ENCODE peak calls at places on chromosomes 7 and 10, in seven cellular contexts. W is spleen, I is HepG2, Z is prostate gland, A is suprapubic skin, K is GM23338, R is SK-N-SH. O is an unnamed sample.

GRCh38 chr10:63521389-63522128 is at the start of gene REEP3:
- DNase-seq in K (peak), W (peak), R (peak), Z (peak), A (peak), I (peak), O (no peak)

GRCh38 chr7:43589728-43590127 is 6.8 kb downstream of the STK17A start:
- DNase-seq in K (no peak), A (no peak), W (no peak), I (no peak), Z (no peak), R (no peak), O (no peak)

GRCh38 chr10:124020871-124021823 is 72.3 kb downstream of the CHST15 start:
- DNase-seq in K (peak), W (peak), I (no peak), R (no peak), A (no peak), Z (peak), O (no peak)

GRCh38 chr10:14583252-14583651 is 191.4 kb downstream of the FAM107B start:
- DNase-seq in K (no peak), W (peak), R (no peak), Z (no peak), A (no peak), I (no peak), O (no peak)

GRCh38 chr10:81036257-81036656 is 498.6 kb downstream of the SH2D4B start:
- DNase-seq in A (no peak), I (no peak), Z (no peak), W (no peak), K (no peak), R (no peak), O (no peak)

GRCh38 chr7:77897004-77897547 is 98.5 kb downstream of the PHTF2 start:
- DNase-seq in I (no peak), Z (no peak), W (no peak), R (no peak), K (no peak), A (no peak), O (no peak)

GRCh38 chr7:8205572-8205971 is 56.4 kb downstream of the ICA1 start:
- DNase-seq in A (no peak), R (no peak), I (no peak), K (no peak), W (no peak), Z (no peak), O (no peak)

GRCh38 chr7:41566581-41566980 is 136.3 kb downstream of the INHBA start:
- DNase-seq in K (no peak), R (no peak), I (no peak), A (no peak), Z (no peak), W (no peak), O (no peak)

GRCh38 chr10:110500515-110500905 is 2.8 kb downstream of the DUSP5 start:
- DNase-seq in Z (no peak), R (no peak), K (no peak), A (no peak), W (no peak), I (no peak), O (no peak)

GRCh38 chr7:157515342-157516041 is 178.7 kb downstream of the DNAJB6 start:
- DNase-seq in Z (no peak), A (no peak), I (no peak), W (peak), R (no peak), K (no peak), O (peak)

GRCh38 chr10:124339951-124340760 is 78.6 kb downstream of the OAT start:
- DNase-seq in I (no peak), W (peak), K (no peak), Z (no peak), A (no peak), R (no peak), O (no peak)

GRCh38 chr7:141477866-141478265 is 73.3 kb upstream of the AGK start:
- DNase-seq in A (no peak), Z (no peak), K (no peak), R (no peak), W (no peak), I (no peak), O (no peak)

GRCh38 chr10:94487575-94487974 is 58.0 kb upstream of the HELLS start:
- DNase-seq in R (no peak), A (no peak), I (no peak), W (no peak), Z (no peak), K (no peak), O (no peak)

GRCh38 chr10:69883256-69883655 is 81.5 kb downstream of the COL13A1 start:
- DNase-seq in Z (no peak), I (peak), K (peak), A (no peak), W (no peak), R (no peak), O (no peak)

GRCh38 chr10:17836917-17837316 is 27.8 kb downstream of the MRC1 start:
- DNase-seq in R (no peak), A (no peak), W (no peak), I (peak), K (peak), Z (peak), O (no peak)

GRCh38 chr7:151520419-151521229 is 929 bp upstream of the RHEB start:
- DNase-seq in R (peak), W (peak), K (peak), Z (peak), I (no peak), A (peak), O (no peak)

GRCh38 chr10:125711110-125711750 is 8.3 kb upstream of the EDRF1 start:
- DNase-seq in K (peak), A (no peak), Z (no peak), W (no peak), R (no peak), I (peak), O (no peak)

GRCh38 chr7:155338632-155339320 is 41.1 kb downstream of the INSIG1 start:
- DNase-seq in Z (no peak), W (no peak), I (no peak), K (no peak), R (no peak), A (no peak), O (no peak)

GRCh38 chr7:38973760-38974159 is 3.9 kb upstream of the POU6F2 start:
- DNase-seq in K (peak), W (no peak), R (no peak), Z (no peak), A (no peak), I (no peak), O (no peak)

GRCh38 chr10:132334883-132335188 is 2.8 kb downstream of the LRRC27 start:
- DNase-seq in A (no peak), K (no peak), W (no peak), Z (no peak), R (no peak), I (no peak), O (no peak)

GRCh38 chr10:113986316-113986715 is 57.4 kb upstream of the ADRB1 start:
- DNase-seq in W (no peak), K (no peak), I (no peak), Z (no peak), R (no peak), A (no peak), O (no peak)

GRCh38 chr7:30251708-30252329 is 32.6 kb upstream of the ZNRF2 start:
- DNase-seq in A (no peak), K (no peak), W (no peak), R (no peak), I (no peak), Z (no peak), O (no peak)

GRCh38 chr7:55505259-55505658 is 67.0 kb downstream of the VOPP1 start:
- DNase-seq in A (no peak), R (no peak), I (no peak), K (no peak), W (no peak), Z (no peak), O (no peak)

GRCh38 chr10:121873236-121873635 is 54.6 kb downstream of the ATE1 start:
- DNase-seq in I (no peak), R (no peak), W (no peak), A (no peak), Z (no peak), K (no peak), O (no peak)

GRCh38 chr7:94696981-94697670 is 41.2 kb upstream of the SGCE start:
- DNase-seq in I (peak), K (no peak), R (no peak), W (no peak), Z (no peak), A (no peak), O (no peak)

GRCh38 chr7:134778941-134779740 is at the start of gene CALD1:
- DNase-seq in I (peak), Z (peak), W (no peak), K (peak), A (peak), R (peak), O (peak)

GRCh38 chr7:89661876-89662275 is 492.4 kb upstream of the STEAP1 start:
- DNase-seq in I (no peak), W (no peak), K (no peak), R (no peak), Z (no peak), A (no peak), O (no peak)

GRCh38 chr7:141409911-141410329 is 141.3 kb upstream of the AGK start:
- DNase-seq in R (peak), A (no peak), K (peak), I (no peak), W (no peak), Z (no peak), O (no peak)

GRCh38 chr7:129066290-129067131 is 11.6 kb upstream of the TNPO3 start:
- DNase-seq in I (no peak), W (no peak), A (no peak), Z (no peak), R (no peak), K (peak), O (no peak)

GRCh38 chr10:124550305-124551034 is 88.8 kb downstream of the LHPP start:
- DNase-seq in A (no peak), K (no peak), Z (no peak), R (no peak), W (peak), I (no peak), O (no peak)

GRCh38 chr7:50450691-50451051 is 521 bp upstream of the FIGNL1 start:
- DNase-seq in A (no peak), W (peak), K (peak), R (peak), Z (no peak), I (no peak), O (no peak)

GRCh38 chr10:70174058-70174741 is 3.9 kb upstream of the SAR1A start:
- DNase-seq in A (no peak), W (no peak), Z (no peak), I (peak), R (no peak), K (no peak), O (no peak)

GRCh38 chr10:27741173-27742091 is 4.2 kb downstream of the MKX start:
- DNase-seq in I (no peak), R (peak), A (no peak), Z (no peak), W (peak), K (peak), O (no peak)

GRCh38 chr10:104334561-104334960 is 3.7 kb downstream of the ITPRIP start:
- DNase-seq in K (no peak), A (peak), R (no peak), W (peak), I (no peak), Z (no peak), O (no peak)
- H3K27ac ChIP-seq in K (no peak), A (peak), R (no peak), W (peak), I (no peak), Z (peak), O (peak)

DNA sequence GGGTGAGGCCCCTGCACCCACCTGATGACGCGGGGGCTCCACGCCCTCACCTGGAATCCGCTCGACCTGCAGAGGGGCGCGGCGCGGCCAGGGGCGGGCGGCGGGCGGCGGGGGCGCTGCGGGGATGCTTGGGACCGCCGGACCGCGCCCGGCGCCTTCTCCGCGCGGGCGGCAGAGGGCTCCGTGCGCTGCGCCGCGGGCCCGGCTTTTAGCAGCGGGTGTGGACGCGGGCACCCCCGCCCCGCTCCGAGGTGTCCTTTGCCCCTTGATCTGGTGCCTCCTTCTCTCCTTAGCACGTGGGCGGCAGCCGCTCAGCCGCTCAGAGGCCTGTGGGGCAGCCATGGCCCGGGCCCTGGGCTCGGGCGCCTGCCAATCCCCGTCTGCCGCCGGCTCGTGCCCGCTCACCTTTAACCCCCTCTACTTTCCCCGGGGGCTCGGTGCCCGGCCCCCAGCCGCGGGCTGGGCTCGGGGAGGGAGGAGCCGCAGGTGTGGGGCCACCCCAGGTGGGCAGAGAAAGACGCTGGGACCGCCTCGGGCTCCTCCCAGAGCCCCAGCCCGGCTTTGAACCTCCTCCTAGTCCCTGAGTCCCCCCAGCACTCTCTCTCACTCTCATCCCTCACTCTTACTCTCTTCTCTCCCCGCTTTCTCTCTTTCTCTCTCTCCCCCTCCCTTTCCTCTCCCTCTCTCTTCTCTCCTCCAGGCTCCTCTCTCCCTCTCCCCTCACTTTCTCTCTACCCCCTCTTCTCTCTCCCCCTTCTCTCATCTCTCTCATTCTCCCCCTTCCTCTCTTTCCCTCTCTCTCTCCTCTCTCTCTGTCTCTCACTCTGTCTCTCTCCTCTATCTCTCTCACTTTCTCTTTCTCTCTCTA is 19.7 kb upstream of the VPS37D start:
- DNase-seq in K (peak), W (peak), I (peak), A (no peak), R (peak), Z (no peak), O (no peak)
- TF ChIP-seq CTCF in K (no peak), W (no peak), I (peak), A (peak), R (peak), Z (no peak), O (no peak)

GRCh38 chr10:127923646-127924045 is 16.7 kb downstream of the PTPRE start:
- DNase-seq in K (no peak), I (no peak), A (no peak), W (no peak), Z (no peak), R (peak), O (no peak)

GRCh38 chr10:127921751-127922140 is 14.8 kb downstream of the PTPRE start:
- DNase-seq in A (no peak), W (no peak), R (no peak), I (no peak), K (no peak), Z (no peak), O (no peak)

GRCh38 chr10:127922206-127922605 is 15.3 kb downstream of the PTPRE start:
- DNase-seq in I (no peak), K (no peak), A (no peak), Z (no peak), R (no peak), W (no peak), O (no peak)

GRCh38 chr10:127921075-127921750 is 14.3 kb downstream of the PTPRE start:
- DNase-seq in A (no peak), K (no peak), R (no peak), I (no peak), W (no peak), Z (no peak), O (peak)

DNA sequence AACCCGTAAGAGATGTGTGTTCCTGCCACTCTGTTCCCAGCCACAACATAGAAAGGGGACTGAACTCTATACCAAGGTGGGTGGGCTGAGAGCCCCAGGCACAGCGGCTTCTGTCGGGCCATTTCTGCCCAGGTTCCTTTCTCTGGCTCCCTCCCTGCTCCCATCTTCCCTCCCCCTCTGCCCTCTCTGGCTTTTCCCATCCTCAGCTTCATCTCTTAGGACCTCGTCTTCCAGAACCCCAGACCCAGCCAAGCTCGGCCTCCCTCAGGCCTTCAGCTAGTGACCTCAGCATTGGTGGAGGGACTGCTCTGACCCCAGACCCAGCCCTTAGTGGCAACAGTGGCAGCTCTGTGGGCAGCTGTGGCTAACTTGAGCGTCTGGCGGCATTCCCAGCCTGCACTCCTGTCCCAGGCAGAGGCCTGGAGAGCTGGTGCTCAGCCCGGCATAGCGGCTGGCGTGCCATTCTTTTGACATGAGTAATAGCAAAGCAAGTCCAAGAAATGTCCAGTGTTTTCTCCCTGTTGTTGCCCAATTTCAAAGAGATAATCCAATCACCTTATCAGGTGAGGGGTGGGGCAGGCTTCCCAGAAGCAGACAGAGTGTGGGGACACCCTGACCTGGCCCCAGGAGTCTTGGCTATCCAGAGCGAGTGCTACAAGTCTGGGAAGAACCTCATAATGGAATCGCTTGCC is 15.9 kb downstream of the PTPRE start:
- DNase-seq in R (peak), K (no peak), W (no peak), A (no peak), Z (no peak), I (peak), O (no peak)
- TF ChIP-seq POLR2AphosphoS5 in R (peak), K (no peak), W (no peak), A (no peak), Z (no peak), I (no peak), O (no peak)

GRCh38 chr7:91880413-91881241 is at the start of gene MTERF1:
- DNase-seq in W (peak), K (peak), I (peak), A (peak), R (peak), Z (peak), O (no peak)
- H3K27ac ChIP-seq in W (peak), K (no peak), I (peak), A (no peak), R (peak), Z (peak), O (peak)

GRCh38 chr7:6424702-6425072 is 23.1 kb downstream of the DAGLB start:
- DNase-seq in Z (no peak), A (no peak), I (no peak), K (no peak), W (no peak), R (no peak), O (no peak)

GRCh38 chr7:6422095-6422494 is 25.7 kb downstream of the DAGLB start:
- DNase-seq in Z (no peak), I (no peak), R (no peak), W (no peak), K (no peak), A (no peak), O (no peak)

GRCh38 chr7:6425948-6426347 is 21.8 kb downstream of the DAGLB start:
- DNase-seq in K (no peak), I (no peak), W (no peak), A (no peak), R (no peak), Z (no peak), O (no peak)

GRCh38 chr7:6422926-6423632 is 24.7 kb downstream of the DAGLB start:
- DNase-seq in Z (no peak), I (no peak), K (no peak), R (no peak), W (peak), A (no peak), O (no peak)

DNA sequence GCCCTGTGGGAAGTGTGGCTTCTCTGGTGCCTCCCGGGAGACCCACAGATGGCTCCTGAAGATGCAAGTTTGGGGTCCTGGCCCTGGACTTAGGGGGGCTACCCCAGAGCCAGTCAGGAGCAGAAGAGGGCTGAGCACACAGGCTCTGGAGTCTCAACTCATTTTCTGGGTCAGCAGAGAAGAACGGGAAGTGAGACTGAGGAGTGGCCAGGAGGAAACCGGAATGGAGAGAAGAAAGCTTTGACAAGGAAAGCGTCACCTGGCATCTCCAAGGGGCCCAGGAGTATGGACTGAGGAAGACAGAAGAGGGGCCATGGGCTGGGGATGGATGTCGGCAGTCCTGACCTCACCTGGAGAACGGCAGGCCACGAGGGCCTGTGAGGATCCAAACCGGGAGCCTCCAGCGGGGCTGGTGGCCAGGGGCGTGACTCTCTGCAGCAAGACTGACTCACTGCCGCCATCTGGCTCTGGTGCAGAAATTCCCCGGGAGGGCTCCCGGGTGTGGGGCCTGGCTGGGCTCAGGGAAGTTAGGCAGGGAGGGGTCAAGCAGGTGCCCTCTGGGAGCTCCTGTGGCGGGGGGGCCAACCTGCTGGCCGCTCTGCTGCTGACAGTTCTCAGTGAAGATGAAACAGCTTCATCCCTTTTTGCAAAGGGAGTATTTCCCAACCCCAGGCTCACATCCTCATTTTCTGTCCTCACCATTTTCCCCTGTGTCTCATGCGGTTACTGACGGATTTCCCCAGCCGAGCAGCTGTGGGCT is 23.6 kb downstream of the DAGLB start:
- DNase-seq in A (no peak), Z (no peak), K (peak), I (no peak), R (peak), W (peak), O (no peak)
- TF ChIP-seq CTCF in A (no peak), Z (no peak), K (peak), I (no peak), R (no peak), W (no peak), O (no peak)

GRCh38 chr10:112793197-112793921 is 156.7 kb upstream of the TCF7L2 start:
- DNase-seq in I (no peak), A (no peak), K (no peak), Z (no peak), W (no peak), R (no peak), O (no peak)
- TF ChIP-seq POLR2AphosphoS5 in I (no peak), A (no peak), K (no peak), Z (no peak), W (no peak), R (no peak), O (no peak)

GRCh38 chr7:33673029-33673700 is 232.2 kb upstream of the BMPER start:
- DNase-seq in I (no peak), Z (no peak), W (no peak), A (no peak), K (peak), R (no peak), O (no peak)

GRCh38 chr7:33680682-33681081 is 224.7 kb upstream of the BMPER start:
- DNase-seq in Z (no peak), K (no peak), A (no peak), I (no peak), W (no peak), R (no peak), O (no peak)

GRCh38 chr7:33674804-33675411 is 230.4 kb upstream of the BMPER start:
- DNase-seq in R (no peak), K (peak), Z (no peak), A (no peak), I (no peak), W (no peak), O (no peak)

GRCh38 chr7:33678675-33679335 is 226.5 kb upstream of the BMPER start:
- DNase-seq in R (no peak), Z (no peak), A (no peak), I (no peak), W (no peak), K (no peak), O (no peak)

GRCh38 chr7:33677556-33677955 is 227.8 kb upstream of the BMPER start:
- DNase-seq in R (no peak), Z (no peak), W (no peak), I (no peak), A (no peak), K (no peak), O (no peak)
- H3K27ac ChIP-seq in R (no peak), Z (no peak), W (no peak), I (no peak), A (no peak), K (no peak), O (no peak)

GRCh38 chr7:147432068-147432467 is 1158.5 kb upstream of the C7orf33 start:
- DNase-seq in I (no peak), A (no peak), Z (no peak), R (peak), K (peak), W (no peak), O (no peak)
- TF ChIP-seq CTCF in I (no peak), A (no peak), Z (no peak), R (peak), K (peak), W (no peak), O (no peak)